ENCODE peak calls at places on chromosomes 6 and 20, in nine cellular contexts. E, R, Z, H, X, K, G, F and C are unnamed samples.

GRCh38 chr20:58131581-58132142 is 96.8 kb downstream of the ANKRD60 start:
- DNase-seq in E (no peak), R (peak; percentile 75), Z (no peak), H (no peak), X (no peak), K (peak; percentile 98), G (no peak), F (no peak), C (no peak)

GRCh38 chr6:97068211-97068610 is 143.7 kb downstream of the KLHL32 start:
- DNase-seq in E (peak; percentile 30), R (no peak), Z (no peak), H (peak; percentile 10), X (no peak), K (peak; percentile 28), G (no peak), F (no peak), C (no peak)

GRCh38 chr20:23035731-23036130 is 619 bp downstream of the SSTR4 start:
- DNase-seq in E (no peak), R (no peak), Z (no peak), H (no peak), X (no peak), K (no peak), G (no peak), F (no peak), C (no peak)

GRCh38 chr6:153058291-153058690 is 55.8 kb upstream of the MTRF1L start:
- DNase-seq in E (no peak), R (no peak), Z (no peak), H (no peak), X (no peak), K (peak; percentile 41), G (no peak), F (no peak), C (no peak)

GRCh38 chr6:123967900-123968299 is 164.2 kb downstream of the NKAIN2 start:
- DNase-seq in E (no peak), R (no peak), Z (no peak), H (no peak), X (no peak), K (no peak), G (no peak), F (no peak), C (no peak)

GRCh38 chr6:111503194-111503593 is 20.2 kb upstream of the REV3L start:
- DNase-seq in E (peak; percentile 58), R (peak; percentile 32), Z (peak; percentile 61), H (no peak), X (no peak), K (no peak), G (no peak), F (no peak), C (no peak)

GRCh38 chr6:115891111-115891669 is 169.5 kb downstream of the FRK start:
- DNase-seq in E (no peak), R (peak; percentile 83), Z (no peak), H (no peak), X (no peak), K (peak; percentile 74), G (no peak), F (no peak), C (no peak)

GRCh38 chr6:130933712-130934200 is 106.5 kb downstream of the SMLR1 start:
- DNase-seq in E (no peak), R (peak; percentile 33), Z (no peak), H (no peak), X (no peak), K (peak; percentile 86), G (no peak), F (no peak), C (no peak)

GRCh38 chr6:88919032-88919431 is 44.4 kb downstream of the RNGTT start:
- DNase-seq in E (no peak), R (no peak), Z (no peak), H (no peak), X (no peak), K (no peak), G (no peak), F (no peak), C (no peak)
- TF ChIP-seq CTCF in E (peak; percentile 29), R (peak; percentile 3), Z (peak; percentile 64), H (peak; percentile 33), X (no peak), K (peak; percentile 51), G (no peak), F (no peak), C (no peak)

GRCh38 chr6:22248513-22249308 is 48.1 kb downstream of the PRL start:
- DNase-seq in E (no peak), R (peak; percentile 91), Z (no peak), H (no peak), X (no peak), K (peak; percentile 93), G (no peak), F (no peak), C (no peak)
- H3K27ac ChIP-seq in E (peak overlapping the region; percentile 95), R (peak overlapping the region; percentile 82), Z (peak overlapping the region; percentile 40), H (no peak overlapping the region), X (no peak overlapping the region), K (peak overlapping the region; percentile 95), G (no peak overlapping the region), F (peak overlapping the region; percentile 31), C (no peak overlapping the region)

GRCh38 chr20:34215711-34216381 is 25.4 kb upstream of the ASIP start:
- DNase-seq in E (peak; percentile 93), R (peak; percentile 51), Z (peak; percentile 95), H (peak; percentile 16), X (peak; percentile 80), K (peak; percentile 80), G (peak; percentile 57), F (peak; percentile 87), C (peak; percentile 4)
- TF ChIP-seq CTCF in E (peak; percentile 11), R (no peak), Z (peak; percentile 57), H (no peak), X (no peak), K (no peak), G (no peak), F (peak; percentile 24), C (no peak)

GRCh38 chr20:16241911-16242310 is 331.3 kb downstream of the KIF16B start:
- DNase-seq in E (no peak), R (peak; percentile 5), Z (peak; percentile 31), H (no peak), X (no peak), K (peak; percentile 68), G (no peak), F (no peak), C (no peak)
- H3K27ac ChIP-seq in E (no peak overlapping the region), R (no peak overlapping the region), Z (no peak overlapping the region), H (no peak overlapping the region), X (no peak overlapping the region), K (no peak overlapping the region), G (no peak overlapping the region), F (no peak overlapping the region), C (no peak overlapping the region)